ENCODE peak calls at places on chromosomes 2 and 18, in four cellular contexts. R, O, A and W are unnamed samples.

GRCh38 chr18:1018211-1018651 is 113.6 kb downstream of the ADCYAP1 start:
- DNase-seq in R (peak; percentile 34), O (no peak), A (no peak), W (no peak)

GRCh38 chr2:203730866-203731265 is 24.4 kb downstream of the CD28 start:
- DNase-seq in A (peak; percentile 11), O (no peak), R (no peak), W (no peak)

GRCh38 chr2:8169443-8169842 is 512.4 kb upstream of the ID2 start:
- DNase-seq in A (no peak), O (no peak), R (peak; percentile 99), W (no peak)

GRCh38 chr18:3498705-3499451 is 48.9 kb downstream of the TGIF1 start:
- DNase-seq in O (peak; percentile 22), R (peak; percentile 66), A (peak; percentile 60), W (no peak)

GRCh38 chr2:127651987-127652550 is 6.1 kb downstream of the GPR17 start:
- DNase-seq in O (peak; percentile 94), A (no peak), R (no peak), W (no peak)

GRCh38 chr18:58004317-58004716 is 39.7 kb upstream of the NEDD4L start:
- DNase-seq in O (no peak), A (no peak), R (peak; percentile 85), W (no peak)

GRCh38 chr2:18614042-18614441 is 24.7 kb upstream of the NT5C1B start:
- DNase-seq in O (no peak), A (no peak), R (no peak), W (no peak)

GRCh38 chr2:202115385-202116060 is 42.5 kb downstream of the KIAA2012 start:
- DNase-seq in A (no peak), O (no peak), R (peak; percentile 75), W (no peak)

GRCh38 chr2:64812298-64812697 is 158.6 kb upstream of the SERTAD2 start:
- DNase-seq in A (no peak), R (no peak), O (no peak), W (no peak)

GRCh38 chr2:176535480-176536113 is 266.4 kb downstream of the MTX2 start:
- DNase-seq in R (peak; percentile 63), A (no peak), O (no peak), W (no peak)

GRCh38 chr2:135144343-135144742 is 92.3 kb downstream of the RAB3GAP1 start:
- DNase-seq in O (no peak), R (no peak), A (no peak), W (no peak)

GRCh38 chr18:28588884-28589549 is 412.1 kb upstream of the CDH2 start:
- DNase-seq in A (no peak), O (no peak), R (peak; percentile 45), W (no peak)

GRCh38 chr2:29560566-29560965 is 360.8 kb downstream of the ALK start:
- DNase-seq in O (no peak), A (no peak), R (no peak), W (no peak)

GRCh38 chr18:62678847-62679535 is 36.4 kb upstream of the PHLPP1 start:
- DNase-seq in A (no peak), R (no peak), O (no peak), W (no peak)

GRCh38 chr2:33673937-33674336 is 74.8 kb upstream of the FAM98A start:
- DNase-seq in A (no peak), O (no peak), R (peak; percentile 34), W (no peak)

GRCh38 chr2:144376926-144377325 is 143.0 kb downstream of the ZEB2 start:
- DNase-seq in A (no peak), R (no peak), O (no peak), W (no peak)

GRCh38 chr2:99975386-99975785 is 167.0 kb downstream of the AFF3 start:
- DNase-seq in O (no peak), A (no peak), R (peak; percentile 79), W (no peak)

GRCh38 chr2:27960237-27960912 is 69.8 kb downstream of the BABAM2 start:
- DNase-seq in R (peak; percentile 95), A (no peak), O (no peak), W (no peak)

GRCh38 chr2:201643216-201643651 is at the start of gene TMEM237:
- DNase-seq in O (peak; percentile 49), R (peak; percentile 80), A (peak; percentile 47), W (peak; percentile 82)

GRCh38 chr2:236545814-236546480 is 23.7 kb upstream of the ACKR3 start:
- DNase-seq in O (no peak), R (no peak), A (no peak), W (no peak)

GRCh38 chr2:7646661-7647060 is 729.4 kb downstream of the RNF144A start:
- DNase-seq in R (no peak), A (no peak), O (no peak), W (no peak)

GRCh38 chr2:60478660-60479059 is 74.8 kb downstream of the BCL11A start:
- DNase-seq in R (no peak), A (no peak), O (no peak), W (no peak)

GRCh38 chr2:86012017-86012712 is 93.5 kb downstream of the POLR1A start:
- DNase-seq in R (no peak), A (no peak), O (no peak), W (no peak)

GRCh38 chr2:216936954-216937357 is 77.1 kb upstream of the TNP1 start:
- DNase-seq in R (peak; percentile 48), A (no peak), O (peak; percentile 49), W (no peak)

GRCh38 chr2:233988581-233988980 is 61.9 kb upstream of the SPP2 start:
- DNase-seq in R (no peak), O (no peak), A (no peak), W (no peak)

GRCh38 chr2:26292646-26293045 is 47.9 kb downstream of the HADHB start:
- DNase-seq in A (no peak), O (no peak), R (peak; percentile 74), W (no peak)

GRCh38 chr18:26540041-26540628 is 8.2 kb downstream of the KCTD1 start:
- DNase-seq in A (no peak), O (no peak), R (peak; percentile 61), W (no peak)

GRCh38 chr2:84870306-84870705 is 10.6 kb downstream of the TRABD2A start:
- DNase-seq in R (no peak), A (no peak), O (no peak), W (no peak)

GRCh38 chr2:217193431-217194075 is 333.7 kb upstream of the TNP1 start:
- DNase-seq in R (no peak), O (no peak), A (no peak), W (no peak)

GRCh38 chr2:26816893-26817292 is 31.0 kb downstream of the CENPA start:
- DNase-seq in A (no peak), O (no peak), R (no peak), W (no peak)

GRCh38 chr2:240376739-240377138 is 58.7 kb upstream of the GPC1 start:
- DNase-seq in O (no peak), A (no peak), R (no peak), W (no peak)

GRCh38 chr2:60075048-60075447 is 478.4 kb downstream of the BCL11A start:
- DNase-seq in R (no peak), O (no peak), A (no peak), W (no peak)

GRCh38 chr2:217943379-217944321 is 59.1 kb downstream of the TNS1 start:
- DNase-seq in O (peak; percentile 88), R (peak; percentile 85), A (peak; percentile 89), W (peak; percentile 82)

DNA sequence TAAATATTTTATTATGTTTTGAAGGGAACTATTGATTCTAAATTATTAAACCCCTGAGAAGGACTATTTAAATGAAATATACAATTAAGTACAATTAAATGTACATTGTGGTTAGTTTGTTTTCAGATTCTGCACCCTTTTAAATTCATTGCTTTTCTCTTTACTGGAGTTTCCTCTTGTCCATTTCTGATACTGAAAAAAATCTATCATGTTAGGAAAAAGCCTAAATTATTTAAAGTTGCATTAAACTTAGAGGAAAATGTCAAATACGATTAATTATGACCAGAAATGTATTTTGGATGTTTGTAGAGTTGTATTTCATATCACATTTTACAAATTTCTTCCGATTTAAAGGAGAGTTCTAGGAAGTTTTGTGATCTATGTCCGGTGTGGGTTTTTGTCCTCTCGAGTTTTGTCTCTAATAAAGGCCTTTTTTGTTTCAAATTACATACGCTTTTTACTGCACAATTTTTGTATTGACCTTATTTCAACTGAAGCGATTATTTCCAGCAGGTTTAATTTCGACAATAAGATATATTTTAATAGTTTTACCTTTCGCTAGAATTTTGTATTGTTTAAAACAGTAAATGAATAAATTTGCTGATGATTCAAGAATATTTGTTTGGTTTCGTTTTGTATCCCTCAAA is 3.2 kb upstream of the SATB2 start:
- DNase-seq in R (no peak), O (no peak), A (no peak), W (no peak)
- H3K27me3 ChIP-seq in R (no peaks in the 10 kb centered on the region), O (peaks cover 81% of the 10 kb centered on the region), A (peaks cover 3% of the 10 kb centered on the region), W (peaks cover 72% of the 10 kb centered on the region)

GRCh38 chr18:9237982-9238381 is 96.6 kb upstream of the TWSG1 start:
- DNase-seq in O (no peak), R (no peak), A (no peak), W (peak; percentile 23)
- H3K9me3 ChIP-seq in O (peaks cover 5% of the 10 kb centered on the region), R (no peaks in the 10 kb centered on the region), A (no peaks in the 10 kb centered on the region), W (no peaks in the 10 kb centered on the region)

GRCh38 chr2:81078102-81078501 is 773.5 kb upstream of the LRRTM1 start:
- DNase-seq in O (no peak), R (no peak), A (no peak), W (no peak)
- H3K4me3 ChIP-seq in O (no peak overlapping the region), R (no peak overlapping the region), A (no peak overlapping the region), W (no peak overlapping the region)

GRCh38 chr2:231000211-231000904 is 4.4 kb downstream of the SPATA3 start:
- DNase-seq in O (no peak), A (no peak), R (peak; percentile 19), W (no peak)

GRCh38 chr2:231001036-231001435 is 5.1 kb downstream of the SPATA3 start:
- DNase-seq in R (no peak), O (no peak), A (no peak), W (no peak)

GRCh38 chr2:230996661-230997060 is 740 bp downstream of the SPATA3 start:
- DNase-seq in A (no peak), O (no peak), R (no peak), W (no peak)

GRCh38 chr2:230999477-230999876 is 3.6 kb downstream of the SPATA3 start:
- DNase-seq in O (no peak), R (no peak), A (no peak), W (no peak)

DNA sequence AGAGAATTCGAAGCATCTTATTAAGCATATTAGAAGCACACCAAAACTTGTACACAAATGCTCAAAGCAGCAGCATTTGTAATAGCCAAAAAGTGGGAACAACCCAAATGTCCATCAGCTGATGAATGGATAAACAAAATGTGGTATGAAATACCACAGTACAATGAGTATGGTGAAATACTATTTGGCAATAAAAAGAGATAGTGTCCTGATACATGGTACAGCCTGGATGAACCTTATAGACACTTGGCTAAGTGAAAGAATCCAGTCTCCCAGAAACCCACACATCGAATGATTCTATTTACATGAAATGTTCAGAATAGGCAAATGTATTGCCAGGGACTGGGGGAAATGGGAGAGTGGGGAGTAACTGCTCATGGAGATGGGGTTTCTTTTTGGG is 3.0 kb downstream of the SPATA3 start:
- DNase-seq in R (no peak), O (no peak), A (no peak), W (no peak)
- H3K27me3 ChIP-seq in R (peaks cover 26% of the 10 kb centered on the region), O (peaks cover 90% of the 10 kb centered on the region), A (no peaks in the 10 kb centered on the region), W (no peaks in the 10 kb centered on the region)

DNA sequence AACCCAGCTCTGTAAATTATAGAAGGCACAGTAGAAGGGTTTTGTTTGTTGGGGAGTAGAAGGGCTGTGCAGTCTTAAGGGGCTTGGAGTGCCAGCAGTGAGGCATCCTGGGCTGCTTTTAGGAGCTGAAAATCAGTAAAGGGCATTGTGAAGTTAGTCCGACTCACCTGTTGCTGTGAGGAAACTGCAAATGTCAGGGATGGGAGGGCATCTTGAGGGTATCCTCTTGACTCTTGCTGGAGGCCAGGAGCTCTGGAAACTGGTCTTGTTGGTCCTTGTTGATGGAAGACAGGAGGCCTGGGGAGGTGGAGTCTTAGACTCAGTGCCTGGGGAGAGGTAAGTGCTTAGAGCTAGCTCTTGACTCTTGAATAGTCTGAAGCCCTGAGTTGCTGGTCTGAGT is 14.1 kb downstream of the CEP192 start:
- DNase-seq in O (no peak), A (no peak), R (no peak), W (no peak)
- H3K9me3 ChIP-seq in O (no peaks in the 10 kb centered on the region), A (no peaks in the 10 kb centered on the region), R (no peaks in the 10 kb centered on the region), W (no peaks in the 10 kb centered on the region)

GRCh38 chr2:172698041-172698863 is 37.4 kb upstream of the RAPGEF4 start:
- DNase-seq in R (peak; percentile 89), O (no peak), A (no peak), W (no peak)
- H3K4me3 ChIP-seq in R (no peak overlapping the region), O (no peak overlapping the region), A (no peak overlapping the region), W (no peak overlapping the region)